ENCODE peak calls at places on chromosomes 12 and 14, in seven cellular contexts. R is LNCaP clone FGC, I is left lung, V is IMR-90, Q is bronchial epithelial cell, W is retinal pigment epithelial cell, K is endodermal cell. N is an unnamed sample.

GRCh38 chr14:94132285-94132887 is 3.0 kb upstream of the IFI27L2 start:
- DNase-seq in R (peak; percentile 46), I (no peak), V (peak; percentile 70), Q (peak; percentile 75), W (no peak), K (peak; percentile 84), N (peak; percentile 77)

GRCh38 chr12:77102691-77103090 is 37.3 kb upstream of the E2F7 start:
- DNase-seq in R (no peak), I (no peak), V (peak; percentile 79), Q (peak; percentile 76), W (no peak), K (no peak), N (peak; percentile 78)

GRCh38 chr14:53999061-53999488 is 42.5 kb upstream of the BMP4 start:
- DNase-seq in R (no peak), I (peak; percentile 75), V (peak; percentile 76), Q (no peak), W (peak; percentile 98), K (no peak), N (peak; percentile 88)

GRCh38 chr12:101839324-101840283 is 8.8 kb upstream of the GNPTAB start:
- DNase-seq in R (peak; percentile 51), I (no peak), V (peak; percentile 68), Q (peak; percentile 78), W (no peak), K (peak; percentile 91), N (peak; percentile 62)

GRCh38 chr12:101919447-101919846 is 42.1 kb downstream of the DRAM1 start:
- DNase-seq in R (peak; percentile 78), I (no peak), V (peak; percentile 51), Q (no peak), W (no peak), K (no peak), N (no peak)

GRCh38 chr12:124639407-124639806 is 72.0 kb upstream of the NCOR2 start:
- DNase-seq in R (no peak), I (no peak), V (no peak), Q (no peak), W (no peak), K (no peak), N (no peak)

GRCh38 chr12:98646165-98646764 is 1.2 kb downstream of the APAF1 start:
- DNase-seq in R (no peak), I (no peak), V (peak; percentile 32), Q (peak; percentile 64), W (no peak), K (no peak), N (peak; percentile 28)

GRCh38 chr14:20499108-20499507 is 6.2 kb upstream of the RNASE10 start:
- DNase-seq in R (no peak), I (no peak), V (no peak), Q (no peak), W (no peak), K (no peak), N (no peak)

GRCh38 chr12:75556306-75556899 is 45.0 kb upstream of the KRR1 start:
- DNase-seq in R (no peak), I (no peak), V (no peak), Q (peak; percentile 40), W (peak; percentile 73), K (no peak), N (peak; percentile 59)

GRCh38 chr12:116469344-116469743 is 89.8 kb upstream of the MAP1LC3B2 start:
- DNase-seq in R (no peak), I (no peak), V (no peak), Q (no peak), W (no peak), K (no peak), N (no peak)

GRCh38 chr12:116473416-116473815 is 85.8 kb upstream of the MAP1LC3B2 start:
- DNase-seq in R (no peak), I (no peak), V (no peak), Q (no peak), W (no peak), K (no peak), N (no peak)

GRCh38 chr12:116474331-116474730 is 84.8 kb upstream of the MAP1LC3B2 start:
- DNase-seq in R (no peak), I (no peak), V (no peak), Q (no peak), W (no peak), K (no peak), N (no peak)

GRCh38 chr12:116474899-116475298 is 84.3 kb upstream of the MAP1LC3B2 start:
- DNase-seq in R (no peak), I (no peak), V (no peak), Q (no peak), W (no peak), K (no peak), N (no peak)

GRCh38 chr12:116472193-116472592 is 87.0 kb upstream of the MAP1LC3B2 start:
- DNase-seq in R (no peak), I (no peak), V (no peak), Q (no peak), W (no peak), K (no peak), N (no peak)
- H3K4me3 ChIP-seq in R (no peak overlapping the region), I (no peak overlapping the region), V (no peak overlapping the region), Q (no peak overlapping the region), W (no peak overlapping the region), K (no peak overlapping the region), N (no peak overlapping the region)

DNA sequence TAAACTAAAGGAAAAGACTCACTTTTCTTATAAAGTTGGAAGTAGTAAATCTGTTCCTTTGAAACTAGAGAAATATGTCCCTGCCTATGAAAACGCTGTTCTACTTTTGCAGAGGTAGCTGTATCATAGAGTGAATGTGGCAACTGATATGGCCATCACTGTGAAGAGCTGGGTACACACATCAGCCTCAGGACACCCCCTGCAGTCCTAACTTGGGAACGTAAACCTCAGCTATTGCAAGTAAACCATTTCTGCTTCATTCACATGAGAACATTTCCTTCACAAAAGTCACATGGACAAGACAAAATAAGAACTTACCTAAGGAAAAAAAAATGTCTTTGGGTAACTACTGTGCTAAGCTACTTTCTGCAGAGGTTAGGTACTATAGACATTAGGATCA is 233.3 kb upstream of the PPFIA2 start:
- DNase-seq in R (no peak), I (no peak), V (no peak), Q (peak; percentile 20), W (no peak), K (peak; percentile 84), N (peak; percentile 14)
- TF ChIP-seq CTCF in R (peak; percentile 27), I (no peak), V (no peak), Q (peak; percentile 6), W (peak; percentile 35), K (peak; percentile 80), N (peak; percentile 14)

DNA sequence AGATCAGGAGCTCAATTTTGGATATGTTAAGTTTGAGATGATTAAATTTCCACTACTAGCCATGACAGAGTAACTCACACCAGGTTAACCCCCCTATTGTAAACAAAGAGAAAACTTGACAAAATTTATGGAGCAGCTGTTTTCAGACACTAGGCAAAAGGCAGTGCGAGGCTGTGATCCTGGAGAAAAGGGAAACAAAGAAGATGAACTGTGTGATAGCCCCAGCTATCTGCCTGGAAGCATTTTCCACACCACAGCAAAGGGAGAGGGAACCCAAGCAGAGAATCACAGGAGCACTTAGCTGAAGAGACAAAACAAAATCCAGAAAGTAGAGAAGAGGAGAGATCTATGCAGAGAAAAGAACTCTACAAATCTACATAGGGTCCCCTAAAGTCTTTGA is 145.0 kb downstream of the KIF21A start:
- DNase-seq in R (no peak), I (no peak), V (no peak), Q (no peak), W (no peak), K (no peak), N (no peak)
- H3K4me3 ChIP-seq in R (no peak overlapping the region), I (no peak overlapping the region), V (no peak overlapping the region), Q (no peak overlapping the region), W (no peak overlapping the region), K (no peak overlapping the region), N (no peak overlapping the region)

GRCh38 chr12:46401703-46402102 is 29.1 kb upstream of the SLC38A2 start:
- DNase-seq in R (no peak), I (no peak), V (peak; percentile 58), Q (no peak), W (no peak), K (peak; percentile 75), N (peak; percentile 61)
- TF ChIP-seq CTCF in R (no peak), I (no peak), V (peak; percentile 30), Q (peak; percentile 26), W (peak; percentile 9), K (peak; percentile 38), N (no peak)

DNA sequence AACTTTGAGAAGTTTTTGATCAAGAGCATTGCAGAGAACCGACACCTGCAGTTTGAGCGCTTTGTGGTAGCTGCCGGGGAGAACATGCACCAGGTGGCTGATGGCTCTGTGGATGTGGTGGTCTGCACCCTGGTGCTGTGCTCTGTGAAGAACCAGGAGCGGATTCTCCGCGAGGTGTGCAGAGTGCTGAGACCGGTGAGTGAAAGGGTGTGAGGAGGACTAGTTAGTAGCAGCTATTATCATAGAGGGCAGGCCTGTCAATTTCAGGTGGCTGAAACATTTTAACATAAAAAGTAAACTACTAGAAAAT is 27.0 kb upstream of the HIGD1C start:
- DNase-seq in R (no peak), I (no peak), V (no peak), Q (no peak), W (no peak), K (no peak), N (no peak)
- H3K4me3 ChIP-seq in R (peak overlapping the region; percentile 62), I (peak overlapping the region; percentile 78), V (peak overlapping the region; percentile 37), Q (peak overlapping the region; percentile 27), W (peak overlapping the region; percentile 9), K (no peak overlapping the region), N (peak overlapping the region; percentile 68)

DNA sequence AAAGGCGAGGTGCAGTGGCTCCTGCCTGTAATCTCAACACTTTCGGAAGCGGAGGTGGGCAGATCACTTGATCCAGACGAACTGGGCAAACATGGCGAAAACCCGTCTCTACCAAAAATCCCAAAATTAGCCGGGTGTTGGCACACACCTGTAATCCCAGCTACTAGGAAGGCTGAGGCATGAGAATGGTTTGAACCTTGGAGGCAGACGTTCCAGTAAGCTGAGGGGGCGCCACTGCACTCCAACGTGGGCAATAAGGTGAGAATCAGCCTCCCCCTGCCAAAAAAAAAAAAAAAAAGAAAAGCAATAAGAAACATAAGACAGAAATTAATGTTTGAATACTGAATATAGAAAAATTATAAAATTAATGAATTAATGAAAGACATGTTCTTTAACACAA is 928.7 kb downstream of the LRFN5 start:
- DNase-seq in R (no peak), I (no peak), V (no peak), Q (no peak), W (no peak), K (peak; percentile 60), N (no peak)
- TF ChIP-seq CTCF in R (no peak), I (no peak), V (no peak), Q (no peak), W (no peak), K (peak; percentile 50), N (no peak)

DNA sequence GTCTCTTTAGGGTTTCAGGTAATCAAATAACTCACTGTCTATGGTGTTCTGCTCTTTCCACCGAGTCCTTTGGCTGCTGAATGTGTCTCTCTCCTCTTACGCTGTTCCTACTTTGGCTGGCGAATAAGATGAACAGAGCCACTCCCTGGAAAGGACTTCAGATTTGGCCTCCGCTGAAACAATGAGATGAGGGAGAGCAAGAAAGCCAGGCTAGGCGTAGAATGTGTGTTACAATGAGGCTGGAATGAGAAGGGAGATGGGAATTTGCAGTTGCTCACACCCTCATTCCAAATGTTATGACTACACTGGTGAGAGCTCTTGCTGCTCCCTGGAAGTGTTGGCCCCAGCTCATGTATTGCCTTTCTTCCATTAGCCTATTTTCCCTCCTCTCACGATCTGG is at the start of gene MFAP5:
- DNase-seq in R (no peak), I (no peak), V (peak; percentile 25), Q (peak; percentile 72), W (no peak), K (no peak), N (peak; percentile 38)
- H3K4me3 ChIP-seq in R (no peak within 1 kb of the TSS), I (no peak within 1 kb of the TSS), V (no peak within 1 kb of the TSS), Q (no peak within 1 kb of the TSS), W (no peak within 1 kb of the TSS), K (no peak within 1 kb of the TSS), N (no peak within 1 kb of the TSS)

GRCh38 chr14:70093156-70093555 is 95.6 kb downstream of the SLC8A3 start:
- DNase-seq in R (no peak), I (no peak), V (no peak), Q (no peak), W (no peak), K (no peak), N (no peak)
- TF ChIP-seq CTCF in R (no peak), I (no peak), V (no peak), Q (no peak), W (no peak), K (no peak), N (no peak)